ENCODE peak calls at places on chromosomes 16 and 17, in four cellular contexts. One of them, this sample, is unnamed.

GRCh38 chr16:29943846-29944669 is 17.8 kb upstream of the TMEM219 start:
- DNase-seq in colonic mucosa: peak; percentile 84
- DNase-seq in suprapubic skin: no peak
- DNase-seq in spleen: no peak
- DNase-seq in this sample: peak; percentile 85

GRCh38 chr17:58936295-58936694 is 170.4 kb downstream of the TRIM37 start:
- DNase-seq in colonic mucosa: no peak
- DNase-seq in suprapubic skin: no peak
- DNase-seq in spleen: no peak
- DNase-seq in this sample: no peak

GRCh38 chr16:10668322-10669045 is 26.2 kb downstream of the TEKT5 start:
- DNase-seq in suprapubic skin: no peak
- DNase-seq in spleen: no peak
- DNase-seq in colonic mucosa: no peak
- DNase-seq in this sample: no peak

GRCh38 chr16:89931964-89932363 is 8.8 kb downstream of the TUBB3 start:
- DNase-seq in colonic mucosa: no peak
- DNase-seq in spleen: no peak
- DNase-seq in suprapubic skin: no peak
- DNase-seq in this sample: no peak

GRCh38 chr17:66941773-66942452 is 22.6 kb upstream of the CACNG4 start:
- DNase-seq in suprapubic skin: no peak
- DNase-seq in spleen: peak; percentile 49
- DNase-seq in colonic mucosa: no peak
- DNase-seq in this sample: peak; percentile 42

GRCh38 chr16:86059253-86060171 is 160.6 kb downstream of the IRF8 start:
- DNase-seq in colonic mucosa: peak; percentile 49
- DNase-seq in spleen: peak; percentile 59
- DNase-seq in suprapubic skin: no peak
- DNase-seq in this sample: peak; percentile 24

GRCh38 chr16:5350118-5350517 is 252.5 kb upstream of the EEF2KMT start:
- DNase-seq in suprapubic skin: no peak
- DNase-seq in spleen: no peak
- DNase-seq in colonic mucosa: no peak
- DNase-seq in this sample: no peak

GRCh38 chr16:51355871-51356270 is 204.8 kb upstream of the SALL1 start:
- DNase-seq in suprapubic skin: no peak
- DNase-seq in colonic mucosa: no peak
- DNase-seq in spleen: no peak
- DNase-seq in this sample: no peak

GRCh38 chr16:19548144-19548543 is 7.4 kb upstream of the VPS35L start:
- DNase-seq in suprapubic skin: no peak
- DNase-seq in spleen: no peak
- DNase-seq in colonic mucosa: no peak
- DNase-seq in this sample: no peak

GRCh38 chr17:63881935-63882601 is at the start of gene GH2:
- DNase-seq in spleen: peak; percentile 76
- DNase-seq in colonic mucosa: peak; percentile 38
- DNase-seq in suprapubic skin: no peak
- DNase-seq in this sample: no peak

GRCh38 chr17:10776372-10776771 is 27.5 kb downstream of the TMEM238L start:
- DNase-seq in suprapubic skin: no peak
- DNase-seq in spleen: no peak
- DNase-seq in colonic mucosa: no peak
- DNase-seq in this sample: no peak

GRCh38 chr17:59221159-59221847 is 992 bp downstream of the GDPD1 start:
- DNase-seq in spleen: no peak
- DNase-seq in suprapubic skin: no peak
- DNase-seq in colonic mucosa: no peak
- DNase-seq in this sample: no peak

GRCh38 chr16:67006930-67007658 is 18.7 kb downstream of the CES4A start:
- DNase-seq in spleen: no peak
- DNase-seq in suprapubic skin: no peak
- DNase-seq in colonic mucosa: no peak
- DNase-seq in this sample: no peak

GRCh38 chr16:51734220-51734619 is 583.1 kb upstream of the SALL1 start:
- DNase-seq in colonic mucosa: no peak
- DNase-seq in suprapubic skin: no peak
- DNase-seq in spleen: no peak
- DNase-seq in this sample: no peak

DNA sequence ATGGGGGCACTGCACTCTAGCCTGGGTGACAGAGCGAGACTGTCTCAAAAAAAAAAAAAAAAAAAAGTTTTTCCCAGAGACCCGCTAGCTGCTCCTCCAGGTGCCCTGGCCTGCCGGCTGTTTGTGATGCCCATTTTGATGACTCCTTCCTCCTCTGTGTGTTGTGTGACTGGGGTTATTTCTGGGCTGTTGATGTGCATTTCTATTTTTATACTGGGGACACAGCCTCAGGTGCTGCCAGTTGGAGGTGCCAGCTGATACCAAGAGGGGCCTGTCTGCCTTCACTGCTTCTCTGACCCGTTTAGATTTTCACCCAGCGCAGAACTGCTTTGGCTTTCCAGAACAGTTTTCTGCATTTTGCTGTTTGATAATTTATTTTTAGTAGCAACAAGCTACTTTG is 6.6 kb downstream of the PLA2G15 start:
- DNase-seq in colonic mucosa: no peak
- DNase-seq in suprapubic skin: no peak
- DNase-seq in spleen: no peak
- DNase-seq in this sample: no peak
- H3K4me1 ChIP-seq in colonic mucosa: no peaks in the 10 kb centered on the region
- H3K4me1 ChIP-seq in suprapubic skin: peaks cover 33% of the 10 kb centered on the region
- H3K4me1 ChIP-seq in spleen: peaks cover 56% of the 10 kb centered on the region
- H3K4me1 ChIP-seq in this sample: no peaks in the 10 kb centered on the region

DNA sequence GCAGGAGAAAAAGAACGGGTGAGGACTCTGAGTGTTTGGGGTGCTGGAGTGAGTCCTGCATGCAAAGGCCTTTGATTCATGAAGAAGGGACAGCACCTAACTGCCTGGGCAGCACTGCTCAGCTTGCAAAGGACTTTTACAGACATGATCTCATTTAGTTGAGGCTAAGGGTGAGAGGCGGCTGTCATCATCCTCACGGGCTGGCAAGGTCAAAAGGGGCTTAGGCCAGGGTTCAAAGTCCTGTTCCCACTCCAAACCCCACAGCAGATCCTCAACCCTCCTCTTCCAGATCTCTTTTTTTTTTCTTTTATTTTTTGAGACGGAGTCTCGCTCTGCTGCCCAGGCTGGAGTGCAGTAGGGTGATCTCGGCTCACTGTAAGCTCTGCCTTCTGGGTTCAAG is 4.8 kb downstream of the RHBDF2 start:
- DNase-seq in suprapubic skin: no peak
- DNase-seq in spleen: no peak
- DNase-seq in colonic mucosa: no peak
- DNase-seq in this sample: no peak
- H3K27ac ChIP-seq in suprapubic skin: no peak overlapping the region
- H3K27ac ChIP-seq in spleen: peak overlapping the region; percentile 98
- H3K27ac ChIP-seq in colonic mucosa: no peak overlapping the region
- H3K27ac ChIP-seq in this sample: no peak overlapping the region

DNA sequence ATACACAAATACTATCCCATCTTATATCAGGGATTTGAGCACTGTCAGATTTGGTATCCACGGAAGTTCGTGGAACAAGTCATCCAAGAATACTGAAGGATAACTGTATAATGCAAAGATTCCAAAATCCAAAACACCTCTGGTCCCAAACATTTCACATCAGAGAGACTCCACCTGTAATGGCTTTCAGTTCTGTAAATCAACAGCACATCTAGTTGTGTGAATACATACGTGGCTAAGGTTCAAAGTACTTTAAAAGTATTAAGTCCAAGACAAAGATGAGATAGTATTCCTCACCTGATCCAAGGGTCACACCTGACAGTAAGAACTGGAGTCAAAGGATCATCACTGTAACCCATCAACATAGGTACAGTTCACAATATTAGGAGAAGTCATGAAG is 54.8 kb downstream of the KANSL1 start:
- DNase-seq in colonic mucosa: no peak
- DNase-seq in spleen: no peak
- DNase-seq in suprapubic skin: no peak
- DNase-seq in this sample: no peak
- H3K4me1 ChIP-seq in colonic mucosa: peaks cover 8% of the 10 kb centered on the region
- H3K4me1 ChIP-seq in spleen: peaks cover 100% of the 10 kb centered on the region
- H3K4me1 ChIP-seq in suprapubic skin: peaks cover 72% of the 10 kb centered on the region
- H3K4me1 ChIP-seq in this sample: peaks cover 5% of the 10 kb centered on the region

GRCh38 chr17:79650861-79651260 is 40.0 kb upstream of the RBFOX3 start:
- DNase-seq in colonic mucosa: peak; percentile 12
- DNase-seq in suprapubic skin: peak; percentile 58
- DNase-seq in spleen: no peak
- DNase-seq in this sample: no peak

GRCh38 chr17:79647456-79647915 is 36.6 kb upstream of the RBFOX3 start:
- DNase-seq in spleen: no peak
- DNase-seq in colonic mucosa: peak; percentile 11
- DNase-seq in suprapubic skin: peak; percentile 52
- DNase-seq in this sample: no peak

GRCh38 chr17:79646721-79647455 is 36.0 kb upstream of the RBFOX3 start:
- DNase-seq in spleen: no peak
- DNase-seq in suprapubic skin: peak; percentile 54
- DNase-seq in colonic mucosa: no peak
- DNase-seq in this sample: no peak

GRCh38 chr17:79650283-79650682 is 39.4 kb upstream of the RBFOX3 start:
- DNase-seq in colonic mucosa: peak; percentile 9
- DNase-seq in suprapubic skin: peak; percentile 45
- DNase-seq in spleen: no peak
- DNase-seq in this sample: no peak

DNA sequence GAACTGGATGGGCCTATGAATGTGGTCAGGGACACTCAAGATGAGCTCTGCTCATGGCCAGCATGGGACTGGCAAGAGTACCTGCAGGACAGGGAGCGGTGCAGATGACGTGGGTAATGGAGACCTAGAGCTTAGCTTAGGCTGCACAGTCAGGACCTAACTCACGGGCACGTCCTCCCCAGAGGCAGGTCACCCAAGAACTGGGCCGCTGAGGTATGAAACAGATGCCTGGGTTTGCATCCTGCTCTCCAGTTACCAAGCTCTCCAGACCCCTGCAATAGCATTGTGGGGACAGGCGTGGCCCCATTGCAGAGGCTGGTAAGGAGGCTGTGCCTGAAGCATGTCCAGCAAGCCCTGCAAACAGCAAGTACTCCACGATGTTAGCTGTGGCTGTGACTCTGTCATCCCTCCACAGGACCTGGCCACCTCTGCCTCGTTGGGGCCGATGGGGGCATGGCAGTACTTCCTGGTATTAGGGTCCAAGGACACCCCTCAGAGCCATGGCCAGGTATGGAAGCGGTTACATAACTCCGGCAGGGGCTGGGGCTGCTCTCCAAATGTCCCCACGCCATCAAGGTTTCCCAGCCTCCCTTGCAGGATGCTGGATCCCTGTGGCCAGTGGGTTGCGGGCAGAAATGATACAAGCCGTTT is 37.5 kb upstream of the RBFOX3 start:
- DNase-seq in spleen: no peak
- DNase-seq in suprapubic skin: peak; percentile 69
- DNase-seq in colonic mucosa: peak; percentile 4
- DNase-seq in this sample: no peak
- H3K27ac ChIP-seq in spleen: no peak overlapping the region
- H3K27ac ChIP-seq in suprapubic skin: no peak overlapping the region
- H3K27ac ChIP-seq in colonic mucosa: no peak overlapping the region
- H3K27ac ChIP-seq in this sample: no peak overlapping the region

GRCh38 chr17:69452664-69453260 is 38.3 kb downstream of the MAP2K6 start:
- DNase-seq in spleen: no peak
- DNase-seq in suprapubic skin: no peak
- DNase-seq in colonic mucosa: no peak
- DNase-seq in this sample: no peak
- H3K4me1 ChIP-seq in spleen: peaks cover 7% of the 10 kb centered on the region
- H3K4me1 ChIP-seq in suprapubic skin: no peaks in the 10 kb centered on the region
- H3K4me1 ChIP-seq in colonic mucosa: peaks cover 3% of the 10 kb centered on the region
- H3K4me1 ChIP-seq in this sample: no peaks in the 10 kb centered on the region

DNA sequence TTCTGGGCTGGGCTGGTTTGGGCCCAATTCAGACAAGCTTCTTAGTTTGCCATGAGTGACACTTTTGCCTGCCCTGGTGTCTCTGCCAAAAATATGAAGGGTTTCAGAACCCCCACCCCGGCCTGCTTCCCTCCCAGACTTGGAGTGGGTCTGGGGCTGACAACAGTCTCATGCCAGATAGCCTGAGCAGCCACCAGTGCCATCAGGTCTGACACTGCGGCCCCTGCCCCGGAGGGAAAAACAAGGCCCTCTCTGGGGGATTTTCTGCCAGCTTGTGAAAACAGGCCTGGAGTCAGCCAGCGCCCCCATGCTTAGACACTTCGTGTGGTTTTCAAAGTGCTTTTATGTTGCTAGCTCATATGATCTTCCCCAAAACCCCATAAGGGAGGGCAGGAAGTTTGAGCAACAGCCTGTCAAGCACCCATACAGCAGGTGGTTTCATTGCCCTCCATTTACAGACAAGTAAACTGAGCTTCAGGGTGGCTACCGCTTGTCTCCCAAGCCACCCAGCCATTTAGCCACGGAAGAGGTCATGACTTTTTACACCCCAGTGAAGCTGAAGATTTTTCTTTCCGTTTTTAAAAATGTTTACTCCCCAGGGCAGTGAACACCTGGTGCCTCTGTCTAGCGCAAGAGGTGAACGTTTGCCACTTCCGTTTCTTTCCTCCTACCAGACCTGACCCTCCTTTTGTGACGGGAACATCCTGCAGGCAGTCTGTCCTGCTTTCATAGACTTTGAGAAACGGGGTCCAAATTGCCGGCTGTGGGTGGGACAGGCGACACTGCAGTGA is 300.6 kb downstream of the SEC14L1 start:
- DNase-seq in suprapubic skin: no peak
- DNase-seq in spleen: peak; percentile 90
- DNase-seq in colonic mucosa: peak; percentile 40
- DNase-seq in this sample: no peak
- H3K27ac ChIP-seq in suprapubic skin: peak overlapping the region; percentile 48
- H3K27ac ChIP-seq in spleen: peak overlapping the region; percentile 97
- H3K27ac ChIP-seq in colonic mucosa: peak overlapping the region; percentile 63
- H3K27ac ChIP-seq in this sample: no peak overlapping the region

GRCh38 chr17:65194670-65195334 is 57.6 kb downstream of the RGS9 start:
- DNase-seq in spleen: no peak
- DNase-seq in colonic mucosa: no peak
- DNase-seq in suprapubic skin: no peak
- DNase-seq in this sample: no peak

GRCh38 chr17:65196617-65197016 is 59.4 kb downstream of the RGS9 start:
- DNase-seq in suprapubic skin: no peak
- DNase-seq in colonic mucosa: no peak
- DNase-seq in spleen: no peak
- DNase-seq in this sample: no peak

GRCh38 chr17:65195716-65196115 is 58.5 kb downstream of the RGS9 start:
- DNase-seq in suprapubic skin: no peak
- DNase-seq in spleen: no peak
- DNase-seq in colonic mucosa: no peak
- DNase-seq in this sample: no peak

GRCh38 chr17:65202833-65203571 is 65.8 kb downstream of the RGS9 start:
- DNase-seq in colonic mucosa: no peak
- DNase-seq in suprapubic skin: no peak
- DNase-seq in spleen: no peak
- DNase-seq in this sample: no peak

GRCh38 chr17:65198653-65199382 is 61.6 kb downstream of the RGS9 start:
- DNase-seq in colonic mucosa: no peak
- DNase-seq in spleen: no peak
- DNase-seq in suprapubic skin: no peak
- DNase-seq in this sample: no peak
- H3K4me1 ChIP-seq in colonic mucosa: no peaks in the 10 kb centered on the region
- H3K4me1 ChIP-seq in spleen: peaks cover 6% of the 10 kb centered on the region
- H3K4me1 ChIP-seq in suprapubic skin: peaks cover 3% of the 10 kb centered on the region
- H3K4me1 ChIP-seq in this sample: peaks cover 8% of the 10 kb centered on the region